ENCODE peak calls at places on chromosome 21, in ten cellular contexts. T is cortex of kidney; K is stimulated activated CD8-positive, alpha-beta memory T cell treated with anti-CD3 and anti-CD28 coated beads, Interleukin-15, amount 100 ng/mL, for 4 hours; U is IMR-90; A is NCI-H1694 treated with DMSO at 0.1 percent for 48 hours; N is iPS DF 19.7; R is anterior cingulate cortex; W is H9; M is stimulated activated naive B cell treated with anti-CD40 and anti-IgM and Interleukin-4, amounts not matched to agents 10 μg/mL and 1 μg/mL and 100 μg/mL, for 72 hours; C is WTC11. P is an unnamed sample.

GRCh38 chr21:30434033-30434631 is 4.1 kb downstream of the KRTAP13-4 start:
- DNase-seq in T (no peak), K (no peak), U (no peak), A (no peak), N (no peak), R (no peak), W (peak), M (no peak), C (peak), P (no peak)

GRCh38 chr21:23394458-23394857 is 2212.8 kb downstream of the MRPL39 start:
- DNase-seq in T (no peak), K (no peak), U (no peak), A (no peak), N (no peak), R (no peak), W (no peak), M (no peak), C (no peak), P (no peak)

GRCh38 chr21:38965910-38966504 is 160.3 kb downstream of the ETS2 start:
- DNase-seq in T (no peak), K (no peak), U (peak), A (no peak), N (peak), R (no peak), W (peak), M (no peak), C (peak), P (no peak)

GRCh38 chr21:17911628-17912027 is 92.5 kb upstream of the C21orf91 start:
- DNase-seq in T (no peak), K (no peak), U (peak), A (no peak), N (no peak), R (no peak), W (no peak), M (no peak), C (no peak), P (no peak)

GRCh38 chr21:45612096-45613019 is 31.2 kb upstream of the PCBP3 start:
- DNase-seq in T (no peak), K (no peak), U (peak), A (no peak), N (no peak), R (peak), W (peak), M (no peak), C (peak), P (no peak)

GRCh38 chr21:29155118-29155932 is 24.9 kb downstream of the MAP3K7CL start:
- DNase-seq in T (no peak), K (no peak), U (peak), A (no peak), N (no peak), R (peak), W (peak), M (no peak), C (peak), P (no peak)

GRCh38 chr21:33642896-33643657 is 776 bp downstream of the ITSN1 start:
- DNase-seq in T (no peak), K (no peak), U (peak), A (no peak), N (no peak), R (peak), W (peak), M (peak), C (peak), P (no peak)

GRCh38 chr21:39712976-39713375 is 32.0 kb upstream of the IGSF5 start:
- DNase-seq in T (no peak), K (no peak), U (no peak), A (peak), N (no peak), R (no peak), W (peak), M (no peak), C (peak), P (no peak)

GRCh38 chr21:32886339-32886738 is 114.8 kb upstream of the PAXBP1 start:
- DNase-seq in T (no peak), K (no peak), U (no peak), A (no peak), N (no peak), R (no peak), W (no peak), M (no peak), C (no peak), P (no peak)

GRCh38 chr21:41610042-41610839 is 102.3 kb upstream of the TMPRSS2 start:
- DNase-seq in T (no peak), K (no peak), U (peak), A (peak), N (no peak), R (peak), W (peak), M (peak), C (peak), P (no peak)

GRCh38 chr21:34517491-34518245 is 5.7 kb upstream of the KCNE1 start:
- DNase-seq in T (no peak), K (no peak), U (no peak), A (no peak), N (no peak), R (no peak), W (no peak), M (no peak), C (no peak), P (no peak)

GRCh38 chr21:44923481-44924084 is 2.9 kb upstream of the ITGB2 start:
- DNase-seq in T (no peak), K (no peak), U (no peak), A (no peak), N (no peak), R (no peak), W (no peak), M (no peak), C (no peak), P (no peak)

GRCh38 chr21:42234464-42235241 is 15.7 kb downstream of the ABCG1 start:
- DNase-seq in T (no peak), K (peak), U (peak), A (peak), N (no peak), R (peak), W (peak), M (peak), C (peak), P (no peak)

GRCh38 chr21:42554251-42554937 is 40.7 kb downstream of the SLC37A1 start:
- DNase-seq in T (no peak), K (no peak), U (no peak), A (no peak), N (no peak), R (no peak), W (no peak), M (no peak), C (peak), P (no peak)